ENCODE peak calls at places on chromosome 3, in ten cellular contexts. C is stomach, A is NCI-H526, R is activated T-cell treated with anti-CD3 and anti-CD28 coated beads for 1 hour, N is KBM-7, J is GM13977, V is NCI-H1092 treated with DMSO at 0.1 percent for 48 hours, L is astrocyte of the cerebellum, O is globus pallidus, T is NCI-H1105 treated with DMSO at 0.1 percent for 48 hours. H is an unnamed sample.

GRCh38 chr3:65758871-65759598 is 279.7 kb downstream of the MAGI1 start:
- DNase-seq in V (peak; percentile 12), N (peak; percentile 11), R (no peak), O (peak; percentile 83), C (no peak), L (no peak), A (no peak), J (no peak), T (no peak), H (no peak)

GRCh38 chr3:36525115-36525711 is 144.9 kb downstream of the STAC start:
- DNase-seq in J (no peak), V (no peak), O (no peak), T (no peak), L (peak; percentile 58), R (no peak), N (no peak), C (no peak), A (no peak), H (no peak)

GRCh38 chr3:4772171-4772804 is 206.9 kb upstream of the BHLHE40 start:
- DNase-seq in R (no peak), A (no peak), J (no peak), N (no peak), O (no peak), C (peak; percentile 90), V (no peak), T (no peak), L (no peak), H (no peak)

GRCh38 chr3:197186887-197187588 is 111.4 kb downstream of the DLG1 start:
- DNase-seq in C (no peak), L (peak; percentile 55), T (peak; percentile 83), V (peak; percentile 69), R (no peak), A (peak; percentile 87), N (peak; percentile 70), O (peak; percentile 56), J (peak; percentile 34), H (peak; percentile 75)

GRCh38 chr3:169863458-169863899 is 6.3 kb downstream of the LRRC31 start:
- DNase-seq in R (peak; percentile 40), O (peak; percentile 77), C (peak; percentile 84), V (peak; percentile 42), N (peak; percentile 91), J (peak; percentile 51), L (peak; percentile 67), T (peak; percentile 76), A (peak; percentile 83), H (peak; percentile 80)

GRCh38 chr3:59482001-59482400 is 432.2 kb upstream of the CFAP20DC start:
- DNase-seq in V (no peak), T (no peak), L (no peak), A (no peak), O (no peak), R (no peak), N (no peak), C (no peak), J (no peak), H (no peak)

GRCh38 chr3:12898290-12898979 is 57.1 kb upstream of the RPL32 start:
- DNase-seq in V (no peak), R (no peak), A (no peak), J (no peak), C (no peak), T (no peak), N (no peak), L (no peak), O (no peak), H (no peak)

GRCh38 chr3:64687781-64688515 is at the start of gene ADAMTS9:
- DNase-seq in L (peak; percentile 31), J (no peak), V (no peak), T (no peak), O (peak; percentile 61), C (peak; percentile 42), A (peak; percentile 49), N (no peak), R (no peak), H (no peak)

H was measured in NB4.